ENCODE peak calls at places on chromosomes 12 and 14, in six cellular contexts. One of them, this sample, is unnamed.

GRCh38 chr14:68619805-68620574 is 172.9 kb downstream of the ZFP36L1 start:
- DNase-seq in A549: no peak
- DNase-seq in esophagus squamous epithelium: no peak
- DNase-seq in stomach: no peak
- DNase-seq in sigmoid colon: no peak
- DNase-seq in IMR-90: peak; percentile 73
- DNase-seq in this sample: no peak

GRCh38 chr14:45610303-45610702 is 357.3 kb upstream of the MIS18BP1 start:
- DNase-seq in A549: no peak
- DNase-seq in esophagus squamous epithelium: no peak
- DNase-seq in stomach: no peak
- DNase-seq in sigmoid colon: no peak
- DNase-seq in IMR-90: no peak
- DNase-seq in this sample: no peak

GRCh38 chr14:61696753-61697318 is 1.5 kb downstream of the HIF1A start:
- DNase-seq in A549: no peak
- DNase-seq in esophagus squamous epithelium: no peak
- DNase-seq in stomach: no peak
- DNase-seq in sigmoid colon: no peak
- DNase-seq in IMR-90: no peak
- DNase-seq in this sample: no peak

GRCh38 chr14:94677239-94677612 is 65.0 kb downstream of the SERPINA3 start:
- DNase-seq in A549: no peak
- DNase-seq in esophagus squamous epithelium: no peak
- DNase-seq in stomach: no peak
- DNase-seq in sigmoid colon: peak; percentile 30
- DNase-seq in IMR-90: no peak
- DNase-seq in this sample: no peak

GRCh38 chr12:11884661-11885060 is 186.1 kb upstream of the BCL2L14 start:
- DNase-seq in A549: no peak
- DNase-seq in esophagus squamous epithelium: no peak
- DNase-seq in stomach: peak; percentile 45
- DNase-seq in sigmoid colon: no peak
- DNase-seq in IMR-90: peak; percentile 19
- DNase-seq in this sample: no peak

GRCh38 chr12:57175428-57176138 is 28.2 kb upstream of the LRP1-AS start:
- DNase-seq in A549: peak; percentile 79
- DNase-seq in esophagus squamous epithelium: no peak
- DNase-seq in stomach: peak; percentile 86
- DNase-seq in sigmoid colon: peak; percentile 95
- DNase-seq in IMR-90: peak; percentile 71
- DNase-seq in this sample: peak; percentile 92

GRCh38 chr14:74350944-74351323 is 2.7 kb downstream of the VRTN start:
- DNase-seq in A549: no peak
- DNase-seq in esophagus squamous epithelium: no peak
- DNase-seq in stomach: no peak
- DNase-seq in sigmoid colon: no peak
- DNase-seq in IMR-90: no peak
- DNase-seq in this sample: no peak

GRCh38 chr12:120720972-120721801 is 4.4 kb upstream of the ACADS start:
- DNase-seq in A549: no peak
- DNase-seq in esophagus squamous epithelium: no peak
- DNase-seq in stomach: no peak
- DNase-seq in sigmoid colon: no peak
- DNase-seq in IMR-90: no peak
- DNase-seq in this sample: no peak

GRCh38 chr12:108282676-108283075 is 56.4 kb downstream of the CMKLR1 start:
- DNase-seq in A549: no peak
- DNase-seq in esophagus squamous epithelium: no peak
- DNase-seq in stomach: no peak
- DNase-seq in sigmoid colon: no peak
- DNase-seq in IMR-90: no peak
- DNase-seq in this sample: no peak

GRCh38 chr12:26126340-26127284 is 1.8 kb upstream of the BHLHE41 start:
- DNase-seq in A549: peak; percentile 78
- DNase-seq in esophagus squamous epithelium: peak; percentile 34
- DNase-seq in stomach: peak; percentile 86
- DNase-seq in sigmoid colon: peak; percentile 96
- DNase-seq in IMR-90: peak; percentile 80
- DNase-seq in this sample: peak; percentile 87

GRCh38 chr12:81627336-81628189 is 131.6 kb downstream of the PPFIA2 start:
- DNase-seq in A549: peak; percentile 13
- DNase-seq in esophagus squamous epithelium: no peak
- DNase-seq in stomach: no peak
- DNase-seq in sigmoid colon: no peak
- DNase-seq in IMR-90: peak; percentile 36
- DNase-seq in this sample: no peak

GRCh38 chr12:27331299-27331926 is 1.2 kb upstream of the BMAL2 start:
- DNase-seq in A549: peak; percentile 64
- DNase-seq in esophagus squamous epithelium: no peak
- DNase-seq in stomach: no peak
- DNase-seq in sigmoid colon: no peak
- DNase-seq in IMR-90: peak; percentile 98
- DNase-seq in this sample: peak; percentile 18

GRCh38 chr14:96249016-96249415 is 7.0 kb upstream of the BDKRB1 start:
- DNase-seq in A549: no peak
- DNase-seq in esophagus squamous epithelium: no peak
- DNase-seq in stomach: no peak
- DNase-seq in sigmoid colon: peak; percentile 90
- DNase-seq in IMR-90: peak; percentile 93
- DNase-seq in this sample: peak; percentile 46

GRCh38 chr12:114982760-114983159 is 298.8 kb upstream of the TBX3 start:
- DNase-seq in A549: no peak
- DNase-seq in esophagus squamous epithelium: no peak
- DNase-seq in stomach: no peak
- DNase-seq in sigmoid colon: no peak
- DNase-seq in IMR-90: no peak
- DNase-seq in this sample: no peak

GRCh38 chr12:67772276-67773169 is 124.0 kb downstream of the DYRK2 start:
- DNase-seq in A549: no peak
- DNase-seq in esophagus squamous epithelium: no peak
- DNase-seq in stomach: no peak
- DNase-seq in sigmoid colon: peak; percentile 66
- DNase-seq in IMR-90: peak; percentile 76
- DNase-seq in this sample: peak; percentile 18

GRCh38 chr14:20632831-20633771 is 8.4 kb downstream of the OR6S1 start:
- DNase-seq in A549: peak; percentile 97
- DNase-seq in esophagus squamous epithelium: no peak
- DNase-seq in stomach: peak; percentile 43
- DNase-seq in sigmoid colon: peak; percentile 75
- DNase-seq in IMR-90: peak; percentile 85
- DNase-seq in this sample: peak; percentile 62

GRCh38 chr12:31507966-31508365 is 83.0 kb downstream of the DENND5B start:
- DNase-seq in A549: no peak
- DNase-seq in esophagus squamous epithelium: no peak
- DNase-seq in stomach: no peak
- DNase-seq in sigmoid colon: no peak
- DNase-seq in IMR-90: peak; percentile 70
- DNase-seq in this sample: no peak

GRCh38 chr12:31868980-31869379 is 90.2 kb upstream of the RESF1 start:
- DNase-seq in A549: no peak
- DNase-seq in esophagus squamous epithelium: no peak
- DNase-seq in stomach: peak; percentile 52
- DNase-seq in sigmoid colon: no peak
- DNase-seq in IMR-90: peak; percentile 20
- DNase-seq in this sample: peak; percentile 28

GRCh38 chr14:105200641-105201040 is 19.5 kb upstream of the NUDT14 start:
- DNase-seq in A549: no peak
- DNase-seq in esophagus squamous epithelium: no peak
- DNase-seq in stomach: no peak
- DNase-seq in sigmoid colon: no peak
- DNase-seq in IMR-90: no peak
- DNase-seq in this sample: no peak

GRCh38 chr14:105203057-105203494 is 22.0 kb upstream of the NUDT14 start:
- DNase-seq in A549: peak; percentile 81
- DNase-seq in esophagus squamous epithelium: no peak
- DNase-seq in stomach: peak; percentile 85
- DNase-seq in sigmoid colon: peak; percentile 87
- DNase-seq in IMR-90: peak; percentile 58
- DNase-seq in this sample: peak; percentile 69

GRCh38 chr14:105200074-105200473 is 19.0 kb upstream of the NUDT14 start:
- DNase-seq in A549: no peak
- DNase-seq in esophagus squamous epithelium: no peak
- DNase-seq in stomach: no peak
- DNase-seq in sigmoid colon: no peak
- DNase-seq in IMR-90: no peak
- DNase-seq in this sample: no peak

GRCh38 chr14:105201928-105202513 is 20.9 kb upstream of the NUDT14 start:
- DNase-seq in A549: no peak
- DNase-seq in esophagus squamous epithelium: no peak
- DNase-seq in stomach: no peak
- DNase-seq in sigmoid colon: no peak
- DNase-seq in IMR-90: no peak
- DNase-seq in this sample: no peak

GRCh38 chr14:105201156-105201927 is 20.2 kb upstream of the NUDT14 start:
- DNase-seq in A549: no peak
- DNase-seq in esophagus squamous epithelium: no peak
- DNase-seq in stomach: no peak
- DNase-seq in sigmoid colon: no peak
- DNase-seq in IMR-90: no peak
- DNase-seq in this sample: no peak
- TF ChIP-seq POLR2A in A549: no peak
- TF ChIP-seq POLR2A in esophagus squamous epithelium: no peak
- TF ChIP-seq POLR2A in stomach: no peak
- TF ChIP-seq POLR2A in sigmoid colon: no peak
- TF ChIP-seq POLR2A in IMR-90: no peak
- TF ChIP-seq POLR2A in this sample: no peak

DNA sequence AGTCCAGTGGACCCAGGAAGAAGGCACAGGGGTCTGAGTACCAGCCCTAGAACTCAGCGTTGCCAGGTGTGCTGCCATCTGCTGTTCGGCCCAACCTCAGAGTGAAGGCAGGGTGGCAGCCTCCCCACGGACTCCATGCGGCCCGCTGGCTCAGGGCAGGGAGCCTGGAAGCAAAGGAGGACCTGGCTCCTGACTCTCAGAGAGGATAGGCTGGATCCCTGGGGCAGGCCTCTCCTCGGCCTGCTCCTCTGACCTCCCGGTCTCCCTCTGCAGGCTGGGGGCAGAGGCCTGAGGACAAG is 10.1 kb downstream of the MCRS1 start:
- DNase-seq in A549: no peak
- DNase-seq in esophagus squamous epithelium: no peak
- DNase-seq in stomach: no peak
- DNase-seq in sigmoid colon: no peak
- DNase-seq in IMR-90: no peak
- DNase-seq in this sample: no peak
- TF ChIP-seq CTCF in A549: peak; percentile 46
- TF ChIP-seq CTCF in esophagus squamous epithelium: peak; percentile 24
- TF ChIP-seq CTCF in stomach: no peak
- TF ChIP-seq CTCF in sigmoid colon: no peak
- TF ChIP-seq CTCF in IMR-90: peak; percentile 13
- TF ChIP-seq CTCF in this sample: no peak

DNA sequence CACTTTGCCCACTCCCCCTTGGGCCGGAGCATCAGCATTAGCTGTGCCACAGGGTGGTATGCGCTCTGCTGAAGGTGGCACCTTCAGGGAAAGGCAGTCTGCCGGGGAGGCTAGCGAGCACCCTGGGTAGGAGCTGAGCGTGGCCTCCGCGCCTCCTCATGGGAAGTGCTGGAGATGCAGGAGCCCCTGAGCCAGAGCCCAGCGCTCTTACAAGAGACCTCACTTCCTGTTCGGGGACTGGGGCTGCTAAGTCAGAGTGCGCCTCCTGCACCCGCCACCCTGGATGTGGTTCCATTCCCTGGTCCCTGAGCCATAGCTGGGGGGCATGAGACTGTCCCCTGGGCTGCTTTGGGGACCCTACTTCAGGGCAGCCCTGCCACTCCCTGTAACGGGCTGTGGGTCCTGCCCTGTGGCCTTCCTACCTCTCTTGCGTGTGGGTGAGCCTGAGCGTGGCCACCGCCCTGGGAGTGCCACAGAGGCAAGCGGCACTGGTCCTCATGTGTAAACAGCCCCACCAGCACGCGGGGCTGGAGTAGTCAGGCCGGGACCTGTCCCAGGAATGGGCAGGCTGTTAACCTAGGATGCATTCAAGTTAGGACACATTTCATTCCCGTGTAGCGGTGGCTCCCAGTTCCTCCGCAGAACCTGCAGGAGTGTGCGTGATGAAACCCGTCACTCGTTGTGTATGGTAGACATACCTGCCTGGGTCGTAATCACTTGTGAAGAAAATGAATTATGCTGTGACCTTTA is 19.4 kb downstream of the COA8 start:
- DNase-seq in A549: no peak
- DNase-seq in esophagus squamous epithelium: no peak
- DNase-seq in stomach: no peak
- DNase-seq in sigmoid colon: no peak
- DNase-seq in IMR-90: no peak
- DNase-seq in this sample: no peak
- H3K27ac ChIP-seq in A549: no peak overlapping the region
- H3K27ac ChIP-seq in esophagus squamous epithelium: peak overlapping the region; percentile 36
- H3K27ac ChIP-seq in stomach: no peak overlapping the region
- H3K27ac ChIP-seq in sigmoid colon: no peak overlapping the region
- H3K27ac ChIP-seq in IMR-90: no peak overlapping the region
- H3K27ac ChIP-seq in this sample: no peak overlapping the region

GRCh38 chr12:95994476-95994875 is 1.7 kb downstream of the HAL start:
- DNase-seq in A549: no peak
- DNase-seq in esophagus squamous epithelium: no peak
- DNase-seq in stomach: no peak
- DNase-seq in sigmoid colon: no peak
- DNase-seq in IMR-90: no peak
- DNase-seq in this sample: no peak

GRCh38 chr12:95995238-95996031 is 709 bp downstream of the HAL start:
- DNase-seq in A549: no peak
- DNase-seq in esophagus squamous epithelium: no peak
- DNase-seq in stomach: no peak
- DNase-seq in sigmoid colon: no peak
- DNase-seq in IMR-90: no peak
- DNase-seq in this sample: no peak

GRCh38 chr12:95997911-95998510 is 1.9 kb upstream of the HAL start:
- DNase-seq in A549: no peak
- DNase-seq in esophagus squamous epithelium: no peak
- DNase-seq in stomach: no peak
- DNase-seq in sigmoid colon: no peak
- DNase-seq in IMR-90: peak; percentile 4
- DNase-seq in this sample: no peak

GRCh38 chr12:95997276-95997675 is 1.1 kb upstream of the HAL start:
- DNase-seq in A549: no peak
- DNase-seq in esophagus squamous epithelium: no peak
- DNase-seq in stomach: no peak
- DNase-seq in sigmoid colon: no peak
- DNase-seq in IMR-90: no peak
- DNase-seq in this sample: no peak

DNA sequence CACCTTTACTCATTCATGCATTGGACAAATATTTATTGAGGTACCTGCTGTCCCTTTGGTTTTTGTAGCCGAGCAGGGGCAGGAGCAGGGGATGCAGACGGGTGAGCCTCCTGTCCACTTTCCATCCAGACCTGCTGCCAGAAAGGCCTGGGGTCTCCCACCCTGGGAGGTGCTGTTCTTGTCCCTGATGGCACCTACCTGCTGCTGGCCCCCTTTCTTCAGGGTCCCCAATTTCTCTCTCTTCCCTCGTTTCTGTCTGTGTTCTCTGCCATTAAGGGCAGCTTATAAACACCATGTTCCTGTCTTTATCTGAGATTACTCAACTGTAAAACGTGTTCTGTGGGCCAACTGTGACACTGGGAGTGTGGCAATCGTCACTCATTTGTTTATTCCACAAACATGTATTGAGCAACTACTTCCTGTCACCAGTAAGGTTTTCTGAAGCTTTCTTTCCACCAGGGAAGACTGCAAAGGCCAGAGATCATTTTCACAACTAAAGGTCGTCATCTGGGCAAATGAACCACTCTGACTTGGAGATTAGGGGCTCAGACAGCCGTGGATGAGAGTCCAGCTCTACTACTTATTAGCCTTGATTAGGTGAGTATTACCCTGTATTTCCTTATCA is at the start of gene HAL:
- DNase-seq in A549: no peak
- DNase-seq in esophagus squamous epithelium: no peak
- DNase-seq in stomach: peak; percentile 45
- DNase-seq in sigmoid colon: no peak
- DNase-seq in IMR-90: no peak
- DNase-seq in this sample: no peak
- TF ChIP-seq POLR2A in A549: no peak
- TF ChIP-seq POLR2A in esophagus squamous epithelium: no peak
- TF ChIP-seq POLR2A in stomach: no peak
- TF ChIP-seq POLR2A in sigmoid colon: no peak
- TF ChIP-seq POLR2A in IMR-90: no peak
- TF ChIP-seq POLR2A in this sample: no peak

This sample was measured in uterus.